ENCODE peak calls at places on chromosome 20, in five cellular contexts. T is NCI-H1694 treated with DMSO at 0.1 percent for 48 hours, Y is colonic mucosa, F is kidney, D is T-helper 2 cell. N is an unnamed sample.
A peak's percentile ranks its signal among the peaks of the same experiment; 100 is the strongest.

GRCh38 chr20:36572701-36573102 is 695 bp upstream of the TGIF2 start:
- DNase-seq in D (peak; percentile 21), F (no peak), Y (peak; percentile 33), T (no peak), N (peak; percentile 51)

GRCh38 chr20:33866398-33867079 is 55.4 kb downstream of the CHMP4B start:
- DNase-seq in Y (no peak), T (peak; percentile 77), D (no peak), F (peak; percentile 29), N (no peak)

GRCh38 chr20:51366155-51366886 is 176.2 kb downstream of the NFATC2 start:
- DNase-seq in D (no peak), T (no peak), F (peak; percentile 83), Y (peak; percentile 26), N (no peak)

GRCh38 chr20:38270869-38271608 is 10.5 kb upstream of the KIAA1755 start:
- DNase-seq in D (no peak), Y (no peak), F (peak; percentile 73), T (no peak), N (no peak)

GRCh38 chr20:4811661-4812181 is 90.0 kb downstream of the PRND start:
- DNase-seq in Y (peak; percentile 53), D (no peak), T (no peak), F (peak; percentile 86), N (no peak)

GRCh38 chr20:1979116-1979778 is 14.6 kb downstream of the PDYN start:
- DNase-seq in D (no peak), T (no peak), Y (no peak), F (no peak), N (no peak)

GRCh38 chr20:50519036-50519780 is 9.0 kb downstream of the PTPN1 start:
- DNase-seq in D (no peak), T (no peak), Y (no peak), F (no peak), N (no peak)

GRCh38 chr20:54103067-54103761 is 32.8 kb upstream of the BCAS1 start:
- DNase-seq in D (peak; percentile 41), T (no peak), F (peak; percentile 87), Y (peak; percentile 93), N (peak; percentile 81)